ENCODE peak calls at places on chromosomes 7 and 10, in six cellular contexts. One of them, this sample, is unnamed.

GRCh38 chr10:59536151-59536550 is 173.5 kb downstream of the SLC16A9 start:
- DNase-seq in GM18507: no peak
- DNase-seq in activated CD4-positive, alpha-beta T cell treated with anti-CD3 and anti-CD28 coated beads, Interleukin-2, amount 50 U/mL, for 1 hour: no peak
- DNase-seq in AG04450: peak; percentile 74
- DNase-seq in pons: no peak
- DNase-seq in NCI-H1092: no peak
- DNase-seq in this sample: peak; percentile 76

GRCh38 chr7:593324-594115 is 73.9 kb upstream of the PDGFA start:
- DNase-seq in NCI-H1092: no peak
- DNase-seq in AG04450: no peak
- DNase-seq in GM18507: no peak
- DNase-seq in activated CD4-positive, alpha-beta T cell treated with anti-CD3 and anti-CD28 coated beads, Interleukin-2, amount 50 U/mL, for 1 hour: no peak
- DNase-seq in pons: no peak
- DNase-seq in this sample: no peak

GRCh38 chr10:114694062-114694461 is 36.0 kb upstream of the ABLIM1 start:
- DNase-seq in GM18507: no peak
- DNase-seq in activated CD4-positive, alpha-beta T cell treated with anti-CD3 and anti-CD28 coated beads, Interleukin-2, amount 50 U/mL, for 1 hour: no peak
- DNase-seq in NCI-H1092: no peak
- DNase-seq in AG04450: no peak
- DNase-seq in pons: no peak
- DNase-seq in this sample: no peak

GRCh38 chr7:154195266-154195665 is 143.1 kb downstream of the DPP6 start:
- DNase-seq in NCI-H1092: no peak
- DNase-seq in activated CD4-positive, alpha-beta T cell treated with anti-CD3 and anti-CD28 coated beads, Interleukin-2, amount 50 U/mL, for 1 hour: no peak
- DNase-seq in AG04450: no peak
- DNase-seq in GM18507: no peak
- DNase-seq in pons: no peak
- DNase-seq in this sample: no peak

GRCh38 chr10:78899996-78900714 is 168.6 kb upstream of the ZMIZ1 start:
- DNase-seq in GM18507: no peak
- DNase-seq in AG04450: no peak
- DNase-seq in NCI-H1092: no peak
- DNase-seq in pons: no peak
- DNase-seq in activated CD4-positive, alpha-beta T cell treated with anti-CD3 and anti-CD28 coated beads, Interleukin-2, amount 50 U/mL, for 1 hour: no peak
- DNase-seq in this sample: no peak

GRCh38 chr10:7667262-7668141 is 736 bp upstream of the ITIH5 start:
- DNase-seq in activated CD4-positive, alpha-beta T cell treated with anti-CD3 and anti-CD28 coated beads, Interleukin-2, amount 50 U/mL, for 1 hour: no peak
- DNase-seq in NCI-H1092: no peak
- DNase-seq in GM18507: no peak
- DNase-seq in AG04450: no peak
- DNase-seq in pons: no peak
- DNase-seq in this sample: no peak

GRCh38 chr10:71796749-71797405 is 23.6 kb upstream of the VSIR start:
- DNase-seq in GM18507: no peak
- DNase-seq in AG04450: no peak
- DNase-seq in pons: no peak
- DNase-seq in NCI-H1092: no peak
- DNase-seq in activated CD4-positive, alpha-beta T cell treated with anti-CD3 and anti-CD28 coated beads, Interleukin-2, amount 50 U/mL, for 1 hour: no peak
- DNase-seq in this sample: no peak

GRCh38 chr10:69232252-69232651 is 12.1 kb downstream of the HKDC1 start:
- DNase-seq in activated CD4-positive, alpha-beta T cell treated with anti-CD3 and anti-CD28 coated beads, Interleukin-2, amount 50 U/mL, for 1 hour: no peak
- DNase-seq in NCI-H1092: no peak
- DNase-seq in pons: no peak
- DNase-seq in GM18507: no peak
- DNase-seq in AG04450: peak; percentile 42
- DNase-seq in this sample: peak; percentile 93

GRCh38 chr10:62022830-62023229 is 121.3 kb downstream of the ARID5B start:
- DNase-seq in GM18507: no peak
- DNase-seq in pons: no peak
- DNase-seq in AG04450: no peak
- DNase-seq in activated CD4-positive, alpha-beta T cell treated with anti-CD3 and anti-CD28 coated beads, Interleukin-2, amount 50 U/mL, for 1 hour: no peak
- DNase-seq in NCI-H1092: no peak
- DNase-seq in this sample: no peak

GRCh38 chr10:52312999-52313349 is 1.1 kb upstream of the DKK1 start:
- DNase-seq in pons: peak; percentile 28
- DNase-seq in AG04450: no peak
- DNase-seq in GM18507: no peak
- DNase-seq in NCI-H1092: no peak
- DNase-seq in activated CD4-positive, alpha-beta T cell treated with anti-CD3 and anti-CD28 coated beads, Interleukin-2, amount 50 U/mL, for 1 hour: no peak
- DNase-seq in this sample: no peak

GRCh38 chr10:86411281-86411841 is 44.8 kb upstream of the GRID1 start:
- DNase-seq in AG04450: peak; percentile 46
- DNase-seq in GM18507: no peak
- DNase-seq in pons: peak; percentile 67
- DNase-seq in activated CD4-positive, alpha-beta T cell treated with anti-CD3 and anti-CD28 coated beads, Interleukin-2, amount 50 U/mL, for 1 hour: peak; percentile 11
- DNase-seq in NCI-H1092: no peak
- DNase-seq in this sample: peak; percentile 79

GRCh38 chr10:73495884-73496674 is at the start of gene PPP3CB:
- DNase-seq in pons: peak; percentile 91
- DNase-seq in NCI-H1092: peak; percentile 90
- DNase-seq in activated CD4-positive, alpha-beta T cell treated with anti-CD3 and anti-CD28 coated beads, Interleukin-2, amount 50 U/mL, for 1 hour: peak; percentile 90
- DNase-seq in AG04450: peak; percentile 93
- DNase-seq in GM18507: peak; percentile 74
- DNase-seq in this sample: peak; percentile 97

GRCh38 chr7:70568674-70569334 is 563.1 kb upstream of the GALNT17 start:
- DNase-seq in GM18507: no peak
- DNase-seq in pons: no peak
- DNase-seq in AG04450: no peak
- DNase-seq in activated CD4-positive, alpha-beta T cell treated with anti-CD3 and anti-CD28 coated beads, Interleukin-2, amount 50 U/mL, for 1 hour: no peak
- DNase-seq in NCI-H1092: peak; percentile 54
- DNase-seq in this sample: no peak

GRCh38 chr7:108972009-108972408 is 402.3 kb downstream of the DNAJB9 start:
- DNase-seq in activated CD4-positive, alpha-beta T cell treated with anti-CD3 and anti-CD28 coated beads, Interleukin-2, amount 50 U/mL, for 1 hour: no peak
- DNase-seq in pons: peak; percentile 33
- DNase-seq in NCI-H1092: peak; percentile 74
- DNase-seq in GM18507: no peak
- DNase-seq in AG04450: no peak
- DNase-seq in this sample: no peak

GRCh38 chr10:103553743-103554487 is 60.4 kb downstream of the NEURL1 start:
- DNase-seq in AG04450: no peak
- DNase-seq in GM18507: no peak
- DNase-seq in activated CD4-positive, alpha-beta T cell treated with anti-CD3 and anti-CD28 coated beads, Interleukin-2, amount 50 U/mL, for 1 hour: no peak
- DNase-seq in NCI-H1092: no peak
- DNase-seq in pons: no peak
- DNase-seq in this sample: no peak

GRCh38 chr7:100819586-100819985 is 7.7 kb downstream of the EPHB4 start:
- DNase-seq in GM18507: no peak
- DNase-seq in AG04450: no peak
- DNase-seq in activated CD4-positive, alpha-beta T cell treated with anti-CD3 and anti-CD28 coated beads, Interleukin-2, amount 50 U/mL, for 1 hour: no peak
- DNase-seq in pons: no peak
- DNase-seq in NCI-H1092: no peak
- DNase-seq in this sample: peak; percentile 5

GRCh38 chr7:41760293-41760692 is 57.4 kb upstream of the INHBA start:
- DNase-seq in pons: no peak
- DNase-seq in NCI-H1092: no peak
- DNase-seq in AG04450: no peak
- DNase-seq in activated CD4-positive, alpha-beta T cell treated with anti-CD3 and anti-CD28 coated beads, Interleukin-2, amount 50 U/mL, for 1 hour: no peak
- DNase-seq in GM18507: no peak
- DNase-seq in this sample: no peak

GRCh38 chr10:133117688-133118071 is 30.0 kb downstream of the ADGRA1 start:
- DNase-seq in NCI-H1092: no peak
- DNase-seq in pons: no peak
- DNase-seq in activated CD4-positive, alpha-beta T cell treated with anti-CD3 and anti-CD28 coated beads, Interleukin-2, amount 50 U/mL, for 1 hour: no peak
- DNase-seq in GM18507: no peak
- DNase-seq in AG04450: no peak
- DNase-seq in this sample: no peak

GRCh38 chr7:50507898-50508470 is 57.2 kb downstream of the DDC start:
- DNase-seq in NCI-H1092: peak; percentile 69
- DNase-seq in pons: no peak
- DNase-seq in activated CD4-positive, alpha-beta T cell treated with anti-CD3 and anti-CD28 coated beads, Interleukin-2, amount 50 U/mL, for 1 hour: no peak
- DNase-seq in AG04450: no peak
- DNase-seq in GM18507: no peak
- DNase-seq in this sample: no peak

GRCh38 chr10:10951675-10952074 is 66.0 kb upstream of the CELF2 start:
- DNase-seq in NCI-H1092: no peak
- DNase-seq in pons: no peak
- DNase-seq in GM18507: no peak
- DNase-seq in AG04450: no peak
- DNase-seq in activated CD4-positive, alpha-beta T cell treated with anti-CD3 and anti-CD28 coated beads, Interleukin-2, amount 50 U/mL, for 1 hour: no peak
- DNase-seq in this sample: no peak

GRCh38 chr7:6430271-6430940 is 17.3 kb downstream of the DAGLB start:
- DNase-seq in pons: no peak
- DNase-seq in NCI-H1092: no peak
- DNase-seq in GM18507: no peak
- DNase-seq in activated CD4-positive, alpha-beta T cell treated with anti-CD3 and anti-CD28 coated beads, Interleukin-2, amount 50 U/mL, for 1 hour: no peak
- DNase-seq in AG04450: no peak
- DNase-seq in this sample: no peak

GRCh38 chr10:69645296-69645665 is 15.2 kb downstream of the FAM241B start:
- DNase-seq in pons: no peak
- DNase-seq in AG04450: no peak
- DNase-seq in GM18507: no peak
- DNase-seq in activated CD4-positive, alpha-beta T cell treated with anti-CD3 and anti-CD28 coated beads, Interleukin-2, amount 50 U/mL, for 1 hour: no peak
- DNase-seq in NCI-H1092: no peak
- DNase-seq in this sample: no peak

GRCh38 chr7:3960045-3960772 is 659.2 kb downstream of the SDK1 start:
- DNase-seq in AG04450: no peak
- DNase-seq in GM18507: no peak
- DNase-seq in NCI-H1092: no peak
- DNase-seq in activated CD4-positive, alpha-beta T cell treated with anti-CD3 and anti-CD28 coated beads, Interleukin-2, amount 50 U/mL, for 1 hour: no peak
- DNase-seq in pons: no peak
- DNase-seq in this sample: no peak

GRCh38 chr7:104150470-104150869 is 57.3 kb downstream of the ORC5 start:
- DNase-seq in AG04450: no peak
- DNase-seq in NCI-H1092: no peak
- DNase-seq in GM18507: no peak
- DNase-seq in activated CD4-positive, alpha-beta T cell treated with anti-CD3 and anti-CD28 coated beads, Interleukin-2, amount 50 U/mL, for 1 hour: no peak
- DNase-seq in pons: no peak
- DNase-seq in this sample: no peak

GRCh38 chr7:130865408-130866236 is 131.6 kb upstream of the KLF14 start:
- DNase-seq in pons: no peak
- DNase-seq in NCI-H1092: no peak
- DNase-seq in activated CD4-positive, alpha-beta T cell treated with anti-CD3 and anti-CD28 coated beads, Interleukin-2, amount 50 U/mL, for 1 hour: no peak
- DNase-seq in GM18507: no peak
- DNase-seq in AG04450: no peak
- DNase-seq in this sample: no peak

GRCh38 chr10:104035107-104035816 is 50.4 kb downstream of the COL17A1 start:
- DNase-seq in activated CD4-positive, alpha-beta T cell treated with anti-CD3 and anti-CD28 coated beads, Interleukin-2, amount 50 U/mL, for 1 hour: no peak
- DNase-seq in pons: no peak
- DNase-seq in NCI-H1092: no peak
- DNase-seq in AG04450: no peak
- DNase-seq in GM18507: no peak
- DNase-seq in this sample: peak; percentile 14

GRCh38 chr10:46106410-46107255 is 60.6 kb upstream of the MSMB start:
- DNase-seq in GM18507: no peak
- DNase-seq in NCI-H1092: peak; percentile 34
- DNase-seq in activated CD4-positive, alpha-beta T cell treated with anti-CD3 and anti-CD28 coated beads, Interleukin-2, amount 50 U/mL, for 1 hour: no peak
- DNase-seq in AG04450: no peak
- DNase-seq in pons: peak; percentile 42
- DNase-seq in this sample: peak; percentile 80

GRCh38 chr10:111756541-111757061 is 427.0 kb downstream of the GPAM start:
- DNase-seq in AG04450: no peak
- DNase-seq in activated CD4-positive, alpha-beta T cell treated with anti-CD3 and anti-CD28 coated beads, Interleukin-2, amount 50 U/mL, for 1 hour: no peak
- DNase-seq in NCI-H1092: no peak
- DNase-seq in pons: peak; percentile 66
- DNase-seq in GM18507: no peak
- DNase-seq in this sample: peak; percentile 62

GRCh38 chr7:45576249-45576929 is 2.2 kb downstream of the ADCY1 start:
- DNase-seq in AG04450: no peak
- DNase-seq in GM18507: no peak
- DNase-seq in pons: no peak
- DNase-seq in activated CD4-positive, alpha-beta T cell treated with anti-CD3 and anti-CD28 coated beads, Interleukin-2, amount 50 U/mL, for 1 hour: no peak
- DNase-seq in NCI-H1092: no peak
- DNase-seq in this sample: no peak

GRCh38 chr7:127979728-127980126 is 51.5 kb downstream of the LRRC4 start:
- DNase-seq in activated CD4-positive, alpha-beta T cell treated with anti-CD3 and anti-CD28 coated beads, Interleukin-2, amount 50 U/mL, for 1 hour: no peak
- DNase-seq in NCI-H1092: no peak
- DNase-seq in AG04450: no peak
- DNase-seq in GM18507: no peak
- DNase-seq in pons: no peak
- DNase-seq in this sample: no peak

GRCh38 chr10:118373786-118374185 is 31.7 kb upstream of the FAM204A start:
- DNase-seq in NCI-H1092: no peak
- DNase-seq in AG04450: peak; percentile 8
- DNase-seq in GM18507: no peak
- DNase-seq in activated CD4-positive, alpha-beta T cell treated with anti-CD3 and anti-CD28 coated beads, Interleukin-2, amount 50 U/mL, for 1 hour: no peak
- DNase-seq in pons: peak; percentile 1
- DNase-seq in this sample: peak; percentile 79

GRCh38 chr7:35253680-35254495 is at the start of gene TBX20:
- DNase-seq in activated CD4-positive, alpha-beta T cell treated with anti-CD3 and anti-CD28 coated beads, Interleukin-2, amount 50 U/mL, for 1 hour: no peak
- DNase-seq in NCI-H1092: peak; percentile 20
- DNase-seq in AG04450: no peak
- DNase-seq in GM18507: no peak
- DNase-seq in pons: no peak
- DNase-seq in this sample: peak; percentile 76

GRCh38 chr7:98400538-98401427 is at the start of gene BAIAP2L1:
- DNase-seq in NCI-H1092: peak; percentile 88
- DNase-seq in AG04450: no peak
- DNase-seq in GM18507: peak; percentile 60
- DNase-seq in pons: no peak
- DNase-seq in activated CD4-positive, alpha-beta T cell treated with anti-CD3 and anti-CD28 coated beads, Interleukin-2, amount 50 U/mL, for 1 hour: peak; percentile 76
- DNase-seq in this sample: peak; percentile 91

GRCh38 chr7:69373171-69374035 is 224.9 kb upstream of the AUTS2 start:
- DNase-seq in activated CD4-positive, alpha-beta T cell treated with anti-CD3 and anti-CD28 coated beads, Interleukin-2, amount 50 U/mL, for 1 hour: no peak
- DNase-seq in GM18507: no peak
- DNase-seq in NCI-H1092: no peak
- DNase-seq in pons: peak; percentile 16
- DNase-seq in AG04450: no peak
- DNase-seq in this sample: peak; percentile 75

GRCh38 chr7:148287538-148287937 is 303.0 kb upstream of the C7orf33 start:
- DNase-seq in AG04450: no peak
- DNase-seq in pons: no peak
- DNase-seq in NCI-H1092: no peak
- DNase-seq in activated CD4-positive, alpha-beta T cell treated with anti-CD3 and anti-CD28 coated beads, Interleukin-2, amount 50 U/mL, for 1 hour: no peak
- DNase-seq in GM18507: no peak
- DNase-seq in this sample: no peak

GRCh38 chr10:67520924-67521520 is 175.0 kb downstream of the CTNNA3 start:
- DNase-seq in GM18507: peak; percentile 8
- DNase-seq in AG04450: peak; percentile 10
- DNase-seq in pons: peak; percentile 87
- DNase-seq in NCI-H1092: no peak
- DNase-seq in activated CD4-positive, alpha-beta T cell treated with anti-CD3 and anti-CD28 coated beads, Interleukin-2, amount 50 U/mL, for 1 hour: peak; percentile 14
- DNase-seq in this sample: peak; percentile 53